ENCODE peak calls at places on chromosomes 12 and 14, in ten cellular contexts. K is tibial nerve, T is A549, E is transverse colon, G is breast epithelium, S is esophagus squamous epithelium, Y is NB4, H is lower leg skin, X is HCT116, F is esophagus muscularis mucosa. Q is an unnamed sample.

GRCh38 chr14:105910426-105910825 is 384.0 kb downstream of the TMEM121 start:
- DNase-seq in K (no peak), T (no peak), H (no peak), G (no peak), E (no peak), Y (no peak), S (no peak), X (no peak), F (no peak), Q (no peak)

GRCh38 chr14:93105362-93105761 is 10.4 kb downstream of the ITPK1 start:
- DNase-seq in S (no peak), F (no peak), Y (peak; percentile 88), H (no peak), G (no peak), X (no peak), T (no peak), E (peak; percentile 57), K (no peak), Q (no peak)

GRCh38 chr14:104863923-104864266 is 1.2 kb upstream of the CEP170B start:
- DNase-seq in K (no peak), T (no peak), E (no peak), F (no peak), Y (no peak), H (no peak), G (no peak), X (no peak), S (no peak), Q (no peak)

GRCh38 chr12:103558879-103559278 is 28.2 kb upstream of the STAB2 start:
- DNase-seq in Y (no peak), S (no peak), K (no peak), E (no peak), H (no peak), X (no peak), F (peak; percentile 86), T (no peak), G (no peak), Q (no peak)

GRCh38 chr12:26303418-26303817 is 108.0 kb downstream of the SSPN start:
- DNase-seq in T (no peak), E (no peak), Y (no peak), K (no peak), G (no peak), H (no peak), S (no peak), F (no peak), X (no peak), Q (no peak)

GRCh38 chr14:55418411-55418810 is 6.8 kb upstream of the ATG14 start:
- DNase-seq in T (no peak), F (no peak), G (no peak), X (no peak), S (no peak), H (no peak), Y (no peak), K (no peak), E (no peak), Q (peak; percentile 20)

GRCh38 chr14:31024577-31025334 is 693 bp upstream of the AP4S1 start:
- DNase-seq in E (no peak), H (no peak), F (no peak), T (no peak), S (no peak), Y (no peak), G (no peak), K (no peak), X (no peak), Q (peak; percentile 75)

GRCh38 chr12:75327642-75328041 is 2.5 kb downstream of the CAPS2 start:
- DNase-seq in X (no peak), Y (no peak), T (no peak), E (no peak), K (no peak), H (no peak), F (no peak), G (no peak), S (no peak), Q (no peak)

GRCh38 chr12:95701275-95701674 is 89.3 kb downstream of the NTN4 start:
- DNase-seq in G (no peak), X (no peak), E (no peak), K (no peak), S (no peak), Y (no peak), H (no peak), F (no peak), T (no peak), Q (no peak)

GRCh38 chr12:3913278-3913677 is 40.1 kb upstream of the PARP11 start:
- DNase-seq in E (no peak), Y (no peak), T (no peak), X (no peak), K (no peak), S (no peak), G (no peak), H (no peak), F (no peak), Q (no peak)

GRCh38 chr14:85415015-85415712 is 114.8 kb upstream of the FLRT2 start:
- DNase-seq in T (peak; percentile 85), G (no peak), Y (no peak), F (no peak), H (peak; percentile 89), S (no peak), X (no peak), E (no peak), K (peak; percentile 75), Q (peak; percentile 21)

GRCh38 chr12:86621957-86622356 is 365.8 kb upstream of the MGAT4C start:
- DNase-seq in K (no peak), X (no peak), S (no peak), E (no peak), G (no peak), H (no peak), Y (no peak), F (no peak), T (no peak), Q (no peak)

DNA sequence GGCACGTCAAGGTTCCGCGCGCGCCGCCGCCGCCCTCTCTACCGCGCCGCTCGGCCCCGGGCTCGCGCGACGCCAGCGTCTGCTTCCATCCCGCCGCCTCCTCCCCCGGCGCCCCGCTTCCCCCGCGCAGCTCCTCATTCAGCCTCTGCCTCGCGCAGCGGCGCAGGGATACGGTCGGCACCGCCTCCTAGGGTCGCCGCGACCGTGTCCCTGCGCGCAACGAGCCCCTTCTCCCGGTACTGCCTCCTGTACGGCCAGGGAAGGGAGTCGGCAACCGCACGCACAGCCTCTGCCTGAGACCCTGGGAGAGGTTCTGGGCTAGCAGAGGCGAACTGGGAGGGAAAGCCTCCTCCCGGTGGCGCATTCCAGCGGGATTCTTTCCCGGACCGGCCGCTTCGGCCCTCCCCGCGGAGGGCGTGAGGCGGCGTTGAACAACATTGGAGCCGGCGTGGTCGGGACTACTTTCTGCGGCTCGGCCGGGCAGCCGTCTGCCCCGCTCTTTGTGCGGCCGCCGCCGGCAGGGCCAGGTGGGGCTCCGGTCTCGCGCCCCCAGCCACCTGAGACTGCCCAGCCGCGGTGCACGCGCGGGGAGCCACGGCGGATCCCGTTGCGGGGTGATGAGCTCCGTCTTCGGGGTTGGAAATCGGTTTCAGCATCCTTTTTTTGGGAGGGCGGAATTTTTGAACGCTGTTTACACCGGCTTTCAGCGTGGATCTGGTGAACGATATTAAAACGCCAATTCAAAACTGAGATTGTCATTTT is at the start of gene LRP6:
- DNase-seq in X (peak; percentile 88), T (peak; percentile 92), K (peak; percentile 80), H (peak; percentile 70), E (peak; percentile 88), F (peak; percentile 94), S (no peak), G (peak; percentile 88), Y (peak; percentile 94), Q (peak; percentile 96)
- TF ChIP-seq POLR2A in X (peak; percentile 67), T (peak; percentile 91), K (peak; percentile 52), H (no peak), E (peak; percentile 73), F (peak; percentile 52), S (no peak), G (peak; percentile 67), Y (peak; percentile 42), Q (peak; percentile 59)

DNA sequence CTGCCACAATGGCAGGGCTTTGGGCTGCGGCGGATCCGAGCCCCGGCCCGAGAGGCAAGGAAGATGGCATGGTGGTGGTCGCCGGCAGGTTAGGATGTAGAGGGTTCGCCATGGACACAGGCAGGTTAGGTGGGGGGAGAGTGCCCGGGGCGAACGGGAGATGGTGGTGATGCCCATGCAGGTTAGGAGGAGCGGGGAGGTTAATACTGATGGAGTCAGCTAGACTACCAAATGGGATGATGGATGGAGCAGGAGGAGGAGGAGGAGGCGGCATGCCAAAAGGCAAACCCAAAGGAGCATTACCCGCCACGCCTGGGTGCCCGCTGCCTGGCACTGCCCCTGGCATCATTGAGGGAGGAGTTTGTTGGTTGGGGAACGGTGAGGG is 6.2 kb downstream of the MYL6 start:
- DNase-seq in G (no peak), S (no peak), E (no peak), H (no peak), Y (no peak), X (no peak), K (no peak), F (no peak), T (no peak), Q (no peak)
- TF ChIP-seq POLR2A in G (no peak), S (no peak), E (no peak), H (no peak), Y (no peak), X (no peak), K (no peak), F (no peak), T (no peak), Q (peak; percentile 5)

GRCh38 chr14:50830044-50830931 is 674 bp downstream of the NIN start:
- DNase-seq in S (no peak), K (peak; percentile 42), G (peak; percentile 54), F (peak; percentile 93), T (peak; percentile 9), H (peak; percentile 50), X (no peak), Y (peak; percentile 85), E (peak; percentile 52), Q (peak; percentile 65)

GRCh38 chr14:50832935-50833607 is 2.1 kb upstream of the NIN start:
- DNase-seq in S (no peak), X (no peak), E (no peak), Y (no peak), H (no peak), F (no peak), T (no peak), G (no peak), K (no peak), Q (no peak)

GRCh38 chr14:50831704-50832130 is 755 bp upstream of the NIN start:
- DNase-seq in Y (no peak), K (no peak), X (no peak), H (no peak), S (no peak), F (no peak), E (no peak), G (no peak), T (no peak), Q (peak; percentile 47)

GRCh38 chr14:50829472-50830043 is 1.4 kb downstream of the NIN start:
- DNase-seq in T (no peak), K (no peak), X (no peak), H (no peak), E (no peak), G (no peak), S (no peak), Y (no peak), F (peak; percentile 68), Q (no peak)

GRCh38 chr14:50830932-50831703 is at the start of gene NIN:
- DNase-seq in X (no peak), F (peak; percentile 91), E (peak; percentile 83), T (peak; percentile 43), Y (peak; percentile 87), S (peak; percentile 24), G (peak; percentile 65), K (peak; percentile 53), H (peak; percentile 49), Q (peak; percentile 81)
- TF ChIP-seq POLR2A in X (no peak), F (no peak), E (peak; percentile 48), T (peak; percentile 64), Y (peak; percentile 51), S (no peak), G (no peak), K (no peak), H (no peak), Q (peak; percentile 53)

GRCh38 chr12:64781374-64782029 is 22.3 kb upstream of the GNS start:
- DNase-seq in X (no peak), G (no peak), F (no peak), H (no peak), K (no peak), S (no peak), Y (no peak), T (no peak), E (no peak), Q (no peak)
- TF ChIP-seq POLR2A in X (no peak), G (no peak), F (no peak), H (no peak), K (no peak), S (no peak), Y (no peak), T (no peak), E (no peak), Q (no peak)

Q was measured in erythroblast.